ENCODE peak calls at places on chromosomes 5 and 9, in five cellular contexts. Z is hepatocyte, A is Right ventricle myocardium superior, L is nucleus accumbens, T is T-helper 2 cell. X is an unnamed sample.
A peak's percentile ranks its signal among the peaks of the same experiment; 100 is the strongest.

GRCh38 chr9:68500457-68501158 is 40.1 kb downstream of the TMEM252 start:
- DNase-seq in Z (peak; percentile 30), L (no peak), A (no peak), T (no peak), X (peak; percentile 95)

GRCh38 chr9:132548971-132549649 is 33.3 kb upstream of the BARHL1 start:
- DNase-seq in T (no peak), L (no peak), A (no peak), Z (no peak), X (no peak)

GRCh38 chr5:109757490-109757889 is 67.8 kb downstream of the MAN2A1 start:
- DNase-seq in Z (no peak), L (no peak), T (no peak), A (no peak), X (no peak)

GRCh38 chr5:127961006-127961763 is 122.4 kb upstream of the SLC12A2 start:
- DNase-seq in L (no peak), T (no peak), Z (no peak), A (no peak), X (no peak)

GRCh38 chr9:4038182-4038723 is 261.6 kb downstream of the GLIS3 start:
- DNase-seq in Z (peak; percentile 25), A (no peak), T (no peak), L (no peak), X (peak; percentile 2)

GRCh38 chr9:133102190-133103021 is 18.6 kb downstream of the RALGDS start:
- DNase-seq in T (no peak), Z (no peak), A (no peak), L (no peak), X (no peak)

GRCh38 chr5:171463844-171464191 is 44.4 kb downstream of the FGF18 start:
- DNase-seq in T (no peak), L (no peak), Z (no peak), A (no peak), X (no peak)

GRCh38 chr9:130143974-130144373 is 28.2 kb upstream of the NCS1 start:
- DNase-seq in Z (no peak), A (peak; percentile 53), L (no peak), T (no peak), X (peak; percentile 58)

GRCh38 chr9:74095925-74096324 is 401.2 kb upstream of the RORB start:
- DNase-seq in Z (no peak), A (no peak), L (no peak), T (no peak), X (no peak)

GRCh38 chr9:129291041-129291501 is 113.0 kb upstream of the IER5L start:
- DNase-seq in L (no peak), T (no peak), Z (no peak), A (no peak), X (no peak)

GRCh38 chr5:6361101-6361500 is 17.2 kb downstream of the MED10 start:
- DNase-seq in Z (no peak), L (no peak), A (no peak), T (no peak), X (no peak)

GRCh38 chr5:179304871-179305270 is 40.4 kb downstream of the ADAMTS2 start:
- DNase-seq in L (no peak), Z (no peak), T (no peak), A (no peak), X (no peak)

GRCh38 chr9:98085955-98086354 is 29.4 kb downstream of the NANS start:
- DNase-seq in Z (no peak), L (no peak), T (no peak), A (no peak), X (peak; percentile 11)

X was measured in DMS53.